ENCODE peak calls at places on chromosome 21, in ten cellular contexts. O is pancreas; I is tibial artery; J is Peyer's patch; G is uterus; P is lower lobe of right lung; X is CD8-positive, alpha-beta memory T cell; L is neuronal stem cell; Y is esophagus squamous epithelium; S is ovary. K is an unnamed sample.

GRCh38 chr21:14273736-14274538 is 58.0 kb downstream of the RBM11 start:
- DNase-seq in O (peak; percentile 78), I (peak; percentile 64), J (peak; percentile 95), G (no peak), P (peak; percentile 83), X (no peak), L (no peak), Y (no peak), S (peak; percentile 33), K (no peak)

GRCh38 chr21:37153935-37154350 is 80.9 kb downstream of the TTC3 start:
- DNase-seq in O (peak; percentile 16), I (no peak), J (peak; percentile 62), G (peak; percentile 78), P (no peak), X (no peak), L (no peak), Y (no peak), S (peak; percentile 53), K (peak; percentile 98)

GRCh38 chr21:29238967-29239289 is 59.8 kb upstream of the BACH1 start:
- DNase-seq in O (no peak), I (no peak), J (no peak), G (no peak), P (no peak), X (no peak), L (no peak), Y (no peak), S (no peak), K (no peak)

GRCh38 chr21:36873511-36873910 is 93.0 kb downstream of the HLCS start:
- DNase-seq in O (no peak), I (no peak), J (no peak), G (no peak), P (no peak), X (no peak), L (no peak), Y (no peak), S (no peak), K (no peak)

GRCh38 chr21:37700641-37701202 is 215.5 kb downstream of the KCNJ6 start:
- DNase-seq in O (peak; percentile 37), I (no peak), J (no peak), G (no peak), P (no peak), X (no peak), L (peak; percentile 60), Y (no peak), S (no peak), K (peak; percentile 90)

GRCh38 chr21:41251961-41252642 is 64.5 kb upstream of the FAM3B start:
- DNase-seq in O (no peak), I (no peak), J (no peak), G (no peak), P (no peak), X (no peak), L (no peak), Y (no peak), S (no peak), K (no peak)

GRCh38 chr21:45996311-45997204 is 15.0 kb downstream of the COL6A1 start:
- DNase-seq in O (no peak), I (peak; percentile 66), J (peak; percentile 39), G (peak; percentile 23), P (peak; percentile 46), X (peak; percentile 43), L (no peak), Y (no peak), S (peak; percentile 40), K (no peak)

GRCh38 chr21:20882462-20883415 is 115.5 kb upstream of the NCAM2 start:
- DNase-seq in O (peak; percentile 15), I (no peak), J (no peak), G (no peak), P (no peak), X (no peak), L (peak; percentile 44), Y (no peak), S (no peak), K (peak; percentile 65)

GRCh38 chr21:29481081-29481480 is 182.4 kb downstream of the BACH1 start:
- DNase-seq in O (no peak), I (no peak), J (no peak), G (no peak), P (no peak), X (no peak), L (no peak), Y (no peak), S (no peak), K (no peak)

GRCh38 chr21:17947546-17947945 is 128.4 kb upstream of the C21orf91 start:
- DNase-seq in O (no peak), I (no peak), J (no peak), G (no peak), P (no peak), X (no peak), L (no peak), Y (no peak), S (no peak), K (no peak)
- H3K27ac ChIP-seq in O (no peak overlapping the region), I (peak overlapping the region; percentile 7), J (no peak overlapping the region), G (no peak overlapping the region), P (no peak overlapping the region), X (no peak overlapping the region), L (no peak overlapping the region), Y (no peak overlapping the region), S (no peak overlapping the region), K (no peak overlapping the region)

DNA sequence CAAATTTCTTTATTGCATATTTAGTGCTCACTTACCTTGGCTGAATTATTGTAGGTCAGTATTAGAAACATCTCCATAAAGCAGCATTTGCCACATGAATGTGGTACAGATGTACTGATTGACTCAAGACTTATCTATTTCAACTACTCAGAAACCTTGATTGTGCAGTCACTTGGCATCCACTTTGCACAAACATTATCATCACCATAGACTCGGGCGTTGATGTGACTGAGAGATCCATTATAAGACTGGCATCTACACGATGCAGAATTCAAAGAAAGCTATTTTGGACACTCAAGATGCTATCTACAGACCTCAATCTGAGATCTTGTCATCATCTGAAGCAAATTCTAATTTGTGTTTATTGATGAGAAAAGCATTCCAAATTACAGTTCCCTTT is 102.8 kb upstream of the USP25 start:
- DNase-seq in O (no peak), I (no peak), J (no peak), G (no peak), P (no peak), X (no peak), L (no peak), Y (no peak), S (no peak), K (no peak)
- H3K9me3 ChIP-seq in O (no peaks in the 10 kb centered on the region), I (no peaks in the 10 kb centered on the region), J (no peaks in the 10 kb centered on the region), G (no peaks in the 10 kb centered on the region), P (no peaks in the 10 kb centered on the region), X (no peaks in the 10 kb centered on the region), L (no peaks in the 10 kb centered on the region), Y (no peaks in the 10 kb centered on the region), S (no peaks in the 10 kb centered on the region), K (no peaks in the 10 kb centered on the region)

GRCh38 chr21:42253466-42253865 is 34.5 kb downstream of the ABCG1 start:
- DNase-seq in O (no peak), I (no peak), J (no peak), G (no peak), P (peak; percentile 3), X (no peak), L (no peak), Y (no peak), S (no peak), K (no peak)

GRCh38 chr21:42256316-42256715 is 37.4 kb downstream of the ABCG1 start:
- DNase-seq in O (no peak), I (no peak), J (no peak), G (no peak), P (no peak), X (no peak), L (no peak), Y (no peak), S (no peak), K (no peak)

GRCh38 chr21:42254631-42255030 is 35.7 kb downstream of the ABCG1 start:
- DNase-seq in O (no peak), I (no peak), J (no peak), G (no peak), P (peak; percentile 9), X (no peak), L (no peak), Y (no peak), S (no peak), K (no peak)

GRCh38 chr21:42255825-42256224 is 36.9 kb downstream of the ABCG1 start:
- DNase-seq in O (no peak), I (no peak), J (no peak), G (no peak), P (no peak), X (no peak), L (no peak), Y (no peak), S (no peak), K (no peak)

GRCh38 chr21:42255038-42255601 is 36.2 kb downstream of the ABCG1 start:
- DNase-seq in O (no peak), I (no peak), J (no peak), G (no peak), P (peak; percentile 29), X (no peak), L (no peak), Y (no peak), S (no peak), K (no peak)
- H3K27ac ChIP-seq in O (no peak overlapping the region), I (no peak overlapping the region), J (no peak overlapping the region), G (no peak overlapping the region), P (no peak overlapping the region), X (no peak overlapping the region), L (no peak overlapping the region), Y (no peak overlapping the region), S (no peak overlapping the region), K (no peak overlapping the region)

GRCh38 chr21:44738621-44739020 is 27.2 kb upstream of the TSPEAR start:
- DNase-seq in O (no peak), I (no peak), J (no peak), G (no peak), P (no peak), X (no peak), L (no peak), Y (no peak), S (no peak), K (no peak)

GRCh38 chr21:44736291-44737004 is 25.1 kb upstream of the TSPEAR start:
- DNase-seq in O (no peak), I (no peak), J (peak; percentile 79), G (no peak), P (no peak), X (no peak), L (no peak), Y (no peak), S (no peak), K (no peak)

GRCh38 chr21:44739316-44739715 is 27.9 kb upstream of the TSPEAR start:
- DNase-seq in O (no peak), I (no peak), J (no peak), G (no peak), P (no peak), X (no peak), L (no peak), Y (no peak), S (no peak), K (no peak)

GRCh38 chr21:44735821-44736220 is 24.4 kb upstream of the TSPEAR start:
- DNase-seq in O (no peak), I (no peak), J (no peak), G (no peak), P (no peak), X (no peak), L (no peak), Y (no peak), S (no peak), K (no peak)

DNA sequence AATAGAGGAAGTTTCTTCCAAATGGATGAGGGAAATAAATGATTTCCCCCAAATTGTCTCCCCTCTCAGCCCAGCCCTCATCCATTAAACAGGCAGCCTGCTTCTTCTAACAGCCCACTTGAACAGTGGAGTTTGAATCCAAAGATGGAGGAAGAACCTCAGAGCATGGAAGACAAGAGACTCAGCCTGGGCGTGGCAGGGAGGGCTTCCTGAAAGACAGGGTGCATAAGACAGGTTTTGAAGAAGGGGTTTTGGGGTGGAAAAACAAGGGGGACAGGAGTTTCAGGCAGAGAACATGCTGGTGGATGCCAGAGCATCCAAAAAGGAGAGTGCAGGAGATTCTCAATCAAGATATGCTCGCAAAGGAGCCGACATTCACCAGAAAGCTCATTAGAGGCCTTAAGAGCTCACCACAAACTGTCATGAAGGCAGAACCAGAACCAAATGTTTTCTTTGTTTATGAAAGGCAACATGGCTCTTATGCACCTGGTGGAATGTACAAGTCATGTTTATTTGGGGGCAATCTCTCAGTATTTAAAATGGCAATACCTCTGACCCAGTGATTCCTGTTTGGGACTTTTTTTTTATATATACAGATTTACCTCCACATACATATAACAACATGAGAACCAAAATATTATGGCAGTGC is 26.5 kb upstream of the TSPEAR start:
- DNase-seq in O (no peak), I (no peak), J (no peak), G (no peak), P (no peak), X (no peak), L (peak; percentile 44), Y (no peak), S (no peak), K (no peak)
- H3K9me3 ChIP-seq in O (no peaks in the 10 kb centered on the region), I (peaks cover 46% of the 10 kb centered on the region), J (no peaks in the 10 kb centered on the region), G (peaks cover 23% of the 10 kb centered on the region), P (peaks cover 11% of the 10 kb centered on the region), X (no peaks in the 10 kb centered on the region), L (no peaks in the 10 kb centered on the region), Y (peaks cover 33% of the 10 kb centered on the region), S (peaks cover 11% of the 10 kb centered on the region), K (peaks cover 17% of the 10 kb centered on the region)

K was measured in SJCRH30.